ENCODE peak calls at places on chromosomes 6 and 20, in six cellular contexts. V is mucosa of descending colon; Y is lung; M is lower lobe of right lung; B is CD8-positive, alpha-beta memory T cell; R is gastrocnemius medialis. T is an unnamed sample.

GRCh38 chr6:143901885-143902708 is 37.8 kb downstream of the ZC2HC1B start:
- DNase-seq in V (no peak), Y (no peak), M (no peak), B (no peak), R (peak; percentile 20), T (peak; percentile 4)

GRCh38 chr20:62832951-62833391 is 16.1 kb downstream of the COL9A3 start:
- DNase-seq in V (peak; percentile 61), Y (no peak), M (no peak), B (no peak), R (no peak), T (no peak)

GRCh38 chr6:73017473-73017872 is 207.8 kb downstream of the KHDC1L start:
- DNase-seq in V (no peak), Y (no peak), M (no peak), B (no peak), R (no peak), T (no peak)

GRCh38 chr20:40617594-40617993 is 71.4 kb downstream of the MAFB start:
- DNase-seq in V (no peak), Y (peak; percentile 3), M (no peak), B (no peak), R (no peak), T (no peak)

GRCh38 chr6:158040804-158041347 is 59.2 kb downstream of the SYNJ2 start:
- DNase-seq in V (peak; percentile 29), Y (no peak), M (peak; percentile 34), B (no peak), R (no peak), T (peak; percentile 84)

GRCh38 chr6:129691043-129691640 is 18.8 kb downstream of the ARHGAP18 start:
- DNase-seq in V (no peak), Y (no peak), M (no peak), B (no peak), R (no peak), T (no peak)

GRCh38 chr20:25022680-25023079 is 30.1 kb upstream of the APMAP start:
- DNase-seq in V (peak; percentile 89), Y (peak; percentile 77), M (peak; percentile 81), B (no peak), R (no peak), T (no peak)

GRCh38 chr20:13029687-13030510 is 21.1 kb downstream of the SPTLC3 start:
- DNase-seq in V (no peak), Y (peak; percentile 41), M (no peak), B (no peak), R (no peak), T (peak; percentile 97)

DNA sequence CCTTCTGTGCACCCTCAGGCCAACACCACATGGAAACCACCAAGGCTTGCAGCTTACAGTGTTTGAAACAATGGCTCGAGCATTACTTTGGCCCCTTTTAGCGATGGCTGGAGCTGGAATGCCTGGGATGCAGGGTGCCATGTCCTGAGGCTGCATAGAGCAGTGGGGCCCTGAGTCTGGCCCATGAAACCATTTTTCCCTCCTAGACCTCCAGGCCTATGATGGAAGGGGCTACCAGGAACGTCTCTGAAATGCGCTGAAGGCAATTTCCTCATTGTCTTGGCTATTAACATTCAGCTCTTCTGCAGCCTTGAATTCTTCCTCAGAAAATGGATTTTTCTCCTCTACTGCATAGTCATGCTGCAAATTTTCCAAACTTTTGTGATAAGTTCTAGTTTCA is 29.9 kb upstream of the SERINC1 start:
- DNase-seq in V (no peak), Y (no peak), M (no peak), B (no peak), R (no peak), T (no peak)
- H3K9me3 ChIP-seq in V (peaks cover 48% of the 10 kb centered on the region), Y (peaks cover 8% of the 10 kb centered on the region), M (peaks cover 48% of the 10 kb centered on the region), B (peaks cover 14% of the 10 kb centered on the region), R (no peaks in the 10 kb centered on the region), T (peaks cover 8% of the 10 kb centered on the region)

GRCh38 chr20:61230-61629 is 26.2 kb upstream of the DEFB125 start:
- DNase-seq in V (no peak), Y (no peak), M (no peak), B (no peak), R (no peak), T (no peak)

GRCh38 chr20:62487-62886 is 25.0 kb upstream of the DEFB125 start:
- DNase-seq in V (no peak), Y (no peak), M (no peak), B (no peak), R (no peak), T (no peak)

GRCh38 chr20:60035-60918 is 27.2 kb upstream of the DEFB125 start:
- DNase-seq in V (no peak), Y (no peak), M (no peak), B (no peak), R (no peak), T (no peak)

GRCh38 chr20:64026-64603 is 23.4 kb upstream of the DEFB125 start:
- DNase-seq in V (no peak), Y (no peak), M (no peak), B (no peak), R (no peak), T (no peak)

GRCh38 chr20:61757-62156 is 25.7 kb upstream of the DEFB125 start:
- DNase-seq in V (no peak), Y (no peak), M (no peak), B (no peak), R (no peak), T (no peak)
- H3K9me3 ChIP-seq in V (peaks cover 16% of the 10 kb centered on the region), Y (no peaks in the 10 kb centered on the region), M (no peaks in the 10 kb centered on the region), B (no peaks in the 10 kb centered on the region), R (no peaks in the 10 kb centered on the region), T (peaks cover 30% of the 10 kb centered on the region)

GRCh38 chr6:307065-307814 is 15.0 kb downstream of the DUSP22 start:
- DNase-seq in V (no peak), Y (no peak), M (no peak), B (no peak), R (no peak), T (no peak)
- H3K9me3 ChIP-seq in V (peaks cover 7% of the 10 kb centered on the region), Y (no peaks in the 10 kb centered on the region), M (no peaks in the 10 kb centered on the region), B (no peaks in the 10 kb centered on the region), R (no peaks in the 10 kb centered on the region), T (no peaks in the 10 kb centered on the region)

DNA sequence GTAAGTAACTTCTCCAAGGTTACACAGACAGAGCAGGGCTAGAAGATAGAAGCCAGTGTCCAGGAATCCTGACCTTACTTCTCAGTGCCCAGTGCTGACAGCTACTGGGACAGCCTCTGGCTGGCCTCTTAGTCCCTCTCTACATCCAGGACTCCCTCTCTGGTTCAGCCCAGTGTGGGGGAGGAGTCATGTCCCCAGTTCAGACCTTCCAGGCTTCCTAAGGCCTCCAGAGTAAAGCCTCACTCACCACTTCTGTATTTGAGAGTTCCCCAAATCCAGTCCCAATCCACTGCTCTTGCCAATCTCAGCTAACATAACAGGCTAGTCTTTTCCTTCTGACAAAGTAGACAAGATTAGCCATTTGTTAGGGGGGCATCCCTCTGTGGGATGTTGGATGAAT is 36.9 kb upstream of the EPB41L1 start:
- DNase-seq in V (no peak), Y (no peak), M (no peak), B (no peak), R (no peak), T (no peak)
- H3K9me3 ChIP-seq in V (no peaks in the 10 kb centered on the region), Y (no peaks in the 10 kb centered on the region), M (no peaks in the 10 kb centered on the region), B (no peaks in the 10 kb centered on the region), R (no peaks in the 10 kb centered on the region), T (no peaks in the 10 kb centered on the region)

GRCh38 chr6:164563866-164564265 is 745.5 kb downstream of the C6orf118 start:
- DNase-seq in V (no peak), Y (no peak), M (no peak), B (no peak), R (no peak), T (no peak)

GRCh38 chr6:164570791-164571190 is 738.6 kb downstream of the C6orf118 start:
- DNase-seq in V (no peak), Y (no peak), M (no peak), B (no peak), R (no peak), T (no peak)

GRCh38 chr6:164569503-164569902 is 739.9 kb downstream of the C6orf118 start:
- DNase-seq in V (no peak), Y (no peak), M (no peak), B (no peak), R (no peak), T (no peak)
- H3K9me3 ChIP-seq in V (peaks cover 34% of the 10 kb centered on the region), Y (no peaks in the 10 kb centered on the region), M (no peaks in the 10 kb centered on the region), B (no peaks in the 10 kb centered on the region), R (no peaks in the 10 kb centered on the region), T (no peaks in the 10 kb centered on the region)